ENCODE peak calls at places on chromosomes 4 and X, in six cellular contexts. P is left lung, A is PC-3, F is tibial nerve, K is left ventricle myocardium inferior, W is fibroblast of lung. R is an unnamed sample.
A peak's percentile ranks its signal among the peaks of the same experiment; 100 is the strongest.

GRCh38 chrX:124720532-124720931 is 374.2 kb downstream of the SH2D1A start:
- DNase-seq in W (no peak), F (no peak), K (no peak), P (no peak), A (no peak), R (no peak)

GRCh38 chr4:186839122-186840037 is 115.7 kb upstream of the FAT1 start:
- DNase-seq in P (peak; percentile 42), W (peak; percentile 90), F (no peak), A (peak; percentile 23), K (no peak), R (no peak)

GRCh38 chrX:49139713-49140112 is 16.2 kb upstream of the GPKOW start:
- DNase-seq in P (no peak), W (no peak), A (no peak), K (no peak), F (no peak), R (no peak)

GRCh38 chr4:97457253-97457652 is 686.0 kb downstream of the STPG2 start:
- DNase-seq in P (no peak), F (no peak), A (peak; percentile 2), W (no peak), K (no peak), R (no peak)

GRCh38 chrX:2183193-2183725 is 317.5 kb downstream of the DHRSX start:
- DNase-seq in K (no peak), F (no peak), P (no peak), W (no peak), A (no peak), R (no peak)

GRCh38 chr4:61243962-61244361 is 43.8 kb downstream of the ADGRL3 start:
- DNase-seq in K (no peak), A (peak; percentile 32), P (no peak), W (no peak), F (no peak), R (no peak)

GRCh38 chrX:69222103-69223090 is 57.1 kb upstream of the PJA1 start:
- DNase-seq in A (peak; percentile 83), F (peak; percentile 47), P (peak; percentile 42), W (peak; percentile 70), K (peak; percentile 50), R (peak; percentile 72)

GRCh38 chr4:86917212-86918039 is 17.4 kb upstream of the AFF1 start:
- DNase-seq in W (no peak), A (no peak), P (no peak), F (no peak), K (no peak), R (no peak)

GRCh38 chrX:145881175-145881867 is 63.7 kb downstream of the SLITRK2 start:
- DNase-seq in A (peak; percentile 6), P (no peak), W (no peak), K (no peak), F (no peak), R (no peak)

GRCh38 chrX:40805404-40805803 is 70.1 kb upstream of the MED14 start:
- DNase-seq in F (no peak), A (no peak), P (no peak), W (no peak), K (no peak), R (no peak)

GRCh38 chrX:39576081-39576701 is 521.6 kb downstream of the BCOR start:
- DNase-seq in P (no peak), W (no peak), K (no peak), F (no peak), A (no peak), R (no peak)

GRCh38 chr4:102808009-102808408 is 19.3 kb downstream of the UBE2D3 start:
- DNase-seq in K (no peak), W (no peak), P (no peak), A (no peak), F (no peak), R (no peak)
- H3K36me3 ChIP-seq in K (peaks cover 42% of the 10 kb centered on the region), W (peaks cover 4% of the 10 kb centered on the region), P (no peaks in the 10 kb centered on the region), A (peaks cover 55% of the 10 kb centered on the region), F (no peaks in the 10 kb centered on the region), R (no peaks in the 10 kb centered on the region)

DNA sequence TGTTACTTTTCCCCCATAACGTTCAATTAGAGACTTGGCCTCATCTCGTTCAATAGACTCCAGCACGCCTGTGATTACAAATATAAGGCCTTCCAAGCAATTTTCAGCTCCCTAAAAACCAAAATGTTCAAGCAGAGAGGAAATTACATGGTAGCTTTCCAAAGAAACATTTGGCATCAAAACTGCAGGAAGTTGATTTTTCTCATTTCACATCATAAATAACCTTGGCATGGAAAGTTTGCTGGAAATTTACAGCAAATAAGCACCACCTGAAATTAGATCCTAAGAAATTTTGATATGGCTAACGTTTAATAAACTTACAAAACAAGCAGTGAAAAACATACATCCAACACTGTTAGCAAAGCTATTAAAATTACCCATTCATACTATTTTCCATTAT is 53.3 kb downstream of the RFC1 start:
- DNase-seq in W (no peak), A (no peak), P (no peak), K (no peak), F (no peak), R (no peak)
- H3K36me3 ChIP-seq in W (peaks cover 5% of the 10 kb centered on the region), A (peaks cover 42% of the 10 kb centered on the region), P (no peaks in the 10 kb centered on the region), K (peaks cover 60% of the 10 kb centered on the region), F (peaks cover 8% of the 10 kb centered on the region), R (peaks cover 33% of the 10 kb centered on the region)

DNA sequence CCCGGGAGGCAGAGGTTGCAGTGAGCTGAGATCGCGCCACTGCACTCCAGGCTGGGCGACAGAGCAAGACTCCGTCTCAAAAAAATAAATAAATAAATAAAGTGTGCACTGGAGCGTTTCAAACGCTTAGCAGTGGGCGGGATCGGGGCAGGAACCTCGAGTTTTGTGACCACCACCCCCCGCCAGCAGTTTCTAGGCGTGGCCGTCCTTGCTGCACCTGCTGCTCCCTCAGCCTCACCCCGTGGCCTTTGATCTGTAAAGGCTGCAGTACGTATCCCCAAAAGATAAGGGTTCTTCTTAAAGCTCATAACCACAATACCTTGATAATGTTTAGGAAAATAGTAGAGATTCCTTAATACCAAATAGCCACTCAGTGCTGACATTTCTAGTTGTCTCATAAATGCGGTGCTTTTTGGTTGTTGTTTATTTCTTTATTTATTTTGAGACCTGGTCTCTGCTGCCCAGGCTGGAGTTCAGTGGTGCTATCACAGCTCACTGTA is 33.2 kb downstream of the PCGF3 start:
- DNase-seq in F (no peak), W (no peak), P (no peak), K (no peak), A (no peak), R (no peak)
- H3K36me3 ChIP-seq in F (peaks cover 12% of the 10 kb centered on the region), W (peaks cover 25% of the 10 kb centered on the region), P (no peaks in the 10 kb centered on the region), K (peaks cover 69% of the 10 kb centered on the region), A (peaks cover 4% of the 10 kb centered on the region), R (peaks cover 28% of the 10 kb centered on the region)

GRCh38 chr4:40199999-40200880 is 3.4 kb downstream of the RHOH start:
- DNase-seq in A (no peak), F (no peak), K (no peak), W (no peak), P (peak; percentile 41), R (no peak)

GRCh38 chr4:40200881-40201797 is 4.3 kb downstream of the RHOH start:
- DNase-seq in F (no peak), A (peak; percentile 37), P (no peak), K (no peak), W (peak; percentile 90), R (no peak)

GRCh38 chr4:40201898-40202297 is 5.1 kb downstream of the RHOH start:
- DNase-seq in A (no peak), P (no peak), W (no peak), F (no peak), K (no peak), R (no peak)

GRCh38 chr4:40204507-40205258 is 7.9 kb downstream of the RHOH start:
- DNase-seq in F (no peak), A (no peak), P (no peak), K (no peak), W (no peak), R (no peak)

GRCh38 chr4:40202474-40202873 is 5.6 kb downstream of the RHOH start:
- DNase-seq in W (no peak), K (no peak), A (no peak), P (no peak), F (no peak), R (no peak)
- H3K36me3 ChIP-seq in W (no peaks in the 10 kb centered on the region), K (no peaks in the 10 kb centered on the region), A (no peaks in the 10 kb centered on the region), P (no peaks in the 10 kb centered on the region), F (no peaks in the 10 kb centered on the region), R (no peaks in the 10 kb centered on the region)

GRCh38 chr4:10106421-10107039 is 10.1 kb downstream of the WDR1 start:
- DNase-seq in A (peak; percentile 93), P (peak; percentile 71), K (no peak), F (peak; percentile 71), W (peak; percentile 98), R (no peak)

GRCh38 chr4:10105920-10106319 is 10.7 kb downstream of the WDR1 start:
- DNase-seq in A (no peak), W (no peak), P (no peak), K (no peak), F (no peak), R (no peak)

GRCh38 chr4:10108818-10109783 is 7.5 kb downstream of the WDR1 start:
- DNase-seq in P (no peak), W (no peak), A (peak; percentile 76), F (no peak), K (no peak), R (no peak)

GRCh38 chr4:10108391-10108790 is 8.2 kb downstream of the WDR1 start:
- DNase-seq in P (no peak), A (no peak), F (no peak), W (no peak), K (no peak), R (no peak)

GRCh38 chr4:10107111-10108091 is 9.2 kb downstream of the WDR1 start:
- DNase-seq in F (no peak), W (no peak), K (no peak), P (no peak), A (peak; percentile 12), R (no peak)
- H3K36me3 ChIP-seq in F (peaks cover 10% of the 10 kb centered on the region), W (peaks cover 35% of the 10 kb centered on the region), K (peaks cover 41% of the 10 kb centered on the region), P (no peaks in the 10 kb centered on the region), A (peaks cover 10% of the 10 kb centered on the region), R (no peaks in the 10 kb centered on the region)

GRCh38 chrX:19361701-19362100 is 18.0 kb downstream of the PDHA1 start:
- DNase-seq in F (no peak), P (no peak), A (no peak), W (no peak), K (no peak), R (no peak)

DNA sequence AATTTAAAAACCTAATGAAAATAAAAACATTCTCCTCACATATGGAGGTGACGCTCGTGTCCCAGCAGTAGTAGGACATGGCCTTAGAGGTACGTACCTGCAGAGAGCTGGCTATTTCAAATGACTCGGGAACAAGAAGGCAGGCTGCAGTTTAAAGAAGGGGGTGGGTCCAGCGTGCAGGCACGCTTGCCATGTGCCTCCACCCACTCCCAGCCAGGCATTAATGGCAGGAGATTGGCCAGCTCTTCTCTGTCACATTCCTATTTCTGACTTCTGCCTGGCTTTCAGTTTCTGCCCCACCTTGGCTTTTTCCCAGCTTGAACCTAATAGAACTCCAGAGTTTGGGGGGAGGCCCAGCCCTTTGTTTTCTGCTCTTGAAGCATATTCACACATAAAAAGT is 17.2 kb downstream of the PDHA1 start:
- DNase-seq in P (no peak), A (no peak), K (no peak), F (no peak), W (no peak), R (no peak)
- H3K36me3 ChIP-seq in P (no peaks in the 10 kb centered on the region), A (peaks cover 46% of the 10 kb centered on the region), K (peaks cover 53% of the 10 kb centered on the region), F (no peaks in the 10 kb centered on the region), W (peaks cover 1% of the 10 kb centered on the region), R (no peaks in the 10 kb centered on the region)

DNA sequence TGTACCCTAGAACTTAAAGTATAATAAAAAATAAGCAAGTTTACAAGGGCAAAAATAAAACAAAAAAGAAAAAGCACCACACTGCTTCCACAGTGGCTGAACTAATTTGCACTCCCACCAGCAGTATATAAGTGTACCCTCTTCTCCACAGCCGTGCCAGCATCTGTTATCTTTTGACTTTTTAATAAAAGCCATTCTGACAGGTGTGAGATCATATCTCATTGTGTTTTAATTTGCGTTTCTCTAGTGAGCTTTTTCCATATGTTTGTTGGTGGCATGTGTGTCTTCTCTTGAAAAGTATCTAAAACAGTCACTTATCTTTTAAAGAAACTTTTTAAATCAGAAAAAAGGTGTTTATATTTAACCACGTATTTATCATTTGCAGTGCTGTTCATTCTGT is 71.3 kb downstream of the NFKB1 start:
- DNase-seq in P (no peak), K (no peak), W (no peak), F (no peak), A (no peak), R (no peak)
- H3K36me3 ChIP-seq in P (no peaks in the 10 kb centered on the region), K (peaks cover 16% of the 10 kb centered on the region), W (no peaks in the 10 kb centered on the region), F (no peaks in the 10 kb centered on the region), A (peaks cover 9% of the 10 kb centered on the region), R (no peaks in the 10 kb centered on the region)